ENCODE peak calls at places on chromosomes 11 and 22, in four cellular contexts. D, O, V and G are unnamed samples.

GRCh38 chr11:121844016-121844415 is 272.0 kb downstream of the BLID start:
- ATAC-seq in V (no peak), O (no peak), D (no peak), G (no peak)

GRCh38 chr11:2213384-2213842 is 41.8 kb upstream of the TH start:
- ATAC-seq in O (no peak), V (no peak), D (peak), G (peak)

GRCh38 chr22:44712156-44712555 is 10.2 kb downstream of the PRR5 start:
- ATAC-seq in O (no peak), V (no peak), D (no peak), G (no peak)

GRCh38 chr11:74726547-74727182 is 4.6 kb downstream of the CHRDL2 start:
- ATAC-seq in O (peak), V (peak), D (peak), G (peak)

GRCh38 chr11:19076744-19077589 is 16.4 kb upstream of the MRGPRX2 start:
- ATAC-seq in O (peak), V (peak), D (peak), G (peak)

GRCh38 chr22:38924197-38924952 is 33.0 kb upstream of the APOBEC3A start:
- ATAC-seq in O (peak), D (peak), V (peak), G (no peak)

GRCh38 chr22:44661070-44661469 is 40.9 kb upstream of the PRR5 start:
- ATAC-seq in V (no peak), D (no peak), O (no peak), G (no peak)

GRCh38 chr22:46587067-46587471 is 33.1 kb upstream of the GRAMD4 start:
- ATAC-seq in V (no peak), D (no peak), O (no peak), G (peak)

GRCh38 chr11:120057595-120058581 is 80.0 kb downstream of the TRIM29 start:
- ATAC-seq in D (no peak), V (no peak), O (no peak), G (no peak)